ENCODE peak calls at places on chromosomes 5 and 9, in nine cellular contexts. X is RWPE2, H is heart right ventricle, K is astrocyte of the cerebellum, Y is prostate gland, B is transverse colon, F is endothelial cell of umbilical vein, Z is tibial artery, N is adrenal gland. T is an unnamed sample.

GRCh38 chr5:174793684-174794328 is 69.4 kb downstream of the MSX2 start:
- DNase-seq in X (no peak), H (peak; percentile 34), K (peak; percentile 39), Y (peak; percentile 35), B (peak; percentile 33), F (peak; percentile 4), Z (peak; percentile 51), N (peak; percentile 64), T (peak; percentile 67)

GRCh38 chr9:98010450-98010849 is 27.3 kb downstream of the ANP32B start:
- DNase-seq in X (no peak), H (no peak), K (no peak), Y (no peak), B (peak; percentile 51), F (peak; percentile 82), Z (no peak), N (no peak), T (peak; percentile 88)

GRCh38 chr5:176870110-176870591 is 29.0 kb downstream of the HK3 start:
- DNase-seq in X (no peak), H (peak; percentile 14), K (peak; percentile 2), Y (no peak), B (peak; percentile 12), F (peak; percentile 36), Z (no peak), N (peak; percentile 82), T (peak; percentile 48)

GRCh38 chr9:119221281-119221680 is 148.0 kb downstream of the BRINP1 start:
- DNase-seq in X (no peak), H (no peak), K (no peak), Y (no peak), B (no peak), F (no peak), Z (no peak), N (no peak), T (no peak)

GRCh38 chr5:133425183-133425582 is 187.2 kb downstream of the FSTL4 start:
- DNase-seq in X (no peak), H (no peak), K (no peak), Y (no peak), B (no peak), F (no peak), Z (no peak), N (no peak), T (no peak)

GRCh38 chr5:134906811-134907210 is 1.9 kb downstream of the PCBD2 start:
- DNase-seq in X (no peak), H (no peak), K (no peak), Y (no peak), B (no peak), F (no peak), Z (no peak), N (no peak), T (no peak)

GRCh38 chr9:85212209-85212608 is 529.5 kb downstream of the AGTPBP1 start:
- DNase-seq in X (no peak), H (no peak), K (peak; percentile 34), Y (no peak), B (no peak), F (peak; percentile 68), Z (no peak), N (no peak), T (peak; percentile 5)

GRCh38 chr5:150567031-150567680 is 59.2 kb downstream of the NDST1 start:
- DNase-seq in X (no peak), H (no peak), K (peak; percentile 75), Y (no peak), B (no peak), F (no peak), Z (no peak), N (no peak), T (peak; percentile 96)

GRCh38 chr9:114366334-114367128 is 21.3 kb downstream of the AKNA start:
- DNase-seq in X (no peak), H (no peak), K (peak; percentile 80), Y (no peak), B (peak; percentile 47), F (no peak), Z (no peak), N (no peak), T (peak; percentile 94)

GRCh38 chr5:160439205-160439600 is 17.5 kb downstream of the PTTG1 start:
- DNase-seq in X (no peak), H (peak; percentile 87), K (peak; percentile 47), Y (peak; percentile 71), B (peak; percentile 94), F (peak; percentile 91), Z (peak; percentile 85), N (peak; percentile 92), T (peak; percentile 83)

GRCh38 chr9:87801013-87801412 is 75.1 kb downstream of the CTSL start:
- DNase-seq in X (no peak), H (no peak), K (no peak), Y (no peak), B (no peak), F (no peak), Z (no peak), N (no peak), T (no peak)

GRCh38 chr5:40841068-40841805 is at the start of gene CARD6:
- DNase-seq in X (no peak), H (no peak), K (no peak), Y (no peak), B (no peak), F (peak; percentile 89), Z (no peak), N (peak; percentile 31), T (peak; percentile 76)

GRCh38 chr9:71097696-71098095 is 23.7 kb downstream of the TRPM3 start:
- DNase-seq in X (no peak), H (no peak), K (no peak), Y (no peak), B (no peak), F (no peak), Z (no peak), N (no peak), T (no peak)

GRCh38 chr5:149356391-149356790 is 1.5 kb upstream of the PCYOX1L start:
- DNase-seq in X (no peak), H (no peak), K (no peak), Y (no peak), B (no peak), F (no peak), Z (no peak), N (no peak), T (no peak)

GRCh38 chr5:74516217-74516636 is 124.3 kb downstream of the ENC1 start:
- DNase-seq in X (no peak), H (peak; percentile 40), K (no peak), Y (no peak), B (no peak), F (no peak), Z (no peak), N (no peak), T (peak; percentile 30)

GRCh38 chr9:81626511-81626910 is 62.8 kb downstream of the TLE1 start:
- DNase-seq in X (peak; percentile 81), H (no peak), K (no peak), Y (no peak), B (no peak), F (no peak), Z (no peak), N (no peak), T (peak; percentile 44)

GRCh38 chr5:43041669-43042175 is 1.6 kb upstream of the ANXA2R start:
- DNase-seq in X (no peak), H (peak; percentile 69), K (no peak), Y (peak; percentile 67), B (peak; percentile 63), F (peak; percentile 89), Z (peak; percentile 60), N (peak; percentile 71), T (peak; percentile 96)

GRCh38 chr9:16825364-16825763 is 45.1 kb downstream of the BNC2 start:
- DNase-seq in X (no peak), H (no peak), K (no peak), Y (no peak), B (no peak), F (no peak), Z (no peak), N (no peak), T (peak; percentile 55)

GRCh38 chr5:174581483-174581882 is 142.9 kb upstream of the MSX2 start:
- DNase-seq in X (no peak), H (no peak), K (no peak), Y (no peak), B (no peak), F (no peak), Z (no peak), N (peak; percentile 27), T (peak; percentile 28)

GRCh38 chr5:157860898-157861894 is 2.3 kb upstream of the CLINT1 start:
- DNase-seq in X (no peak), H (no peak), K (no peak), Y (no peak), B (peak; percentile 61), F (no peak), Z (no peak), N (no peak), T (no peak)

GRCh38 chr5:157859227-157859575 is 256 bp upstream of the CLINT1 start:
- DNase-seq in X (no peak), H (no peak), K (no peak), Y (no peak), B (no peak), F (no peak), Z (no peak), N (no peak), T (no peak)

GRCh38 chr5:157865844-157866243 is 6.9 kb upstream of the CLINT1 start:
- DNase-seq in X (no peak), H (no peak), K (no peak), Y (no peak), B (no peak), F (no peak), Z (no peak), N (no peak), T (no peak)

GRCh38 chr5:157864067-157864466 is 5.1 kb upstream of the CLINT1 start:
- DNase-seq in X (no peak), H (no peak), K (no peak), Y (no peak), B (no peak), F (no peak), Z (no peak), N (no peak), T (no peak)

GRCh38 chr5:157862183-157862851 is 3.4 kb upstream of the CLINT1 start:
- DNase-seq in X (no peak), H (no peak), K (no peak), Y (no peak), B (no peak), F (no peak), Z (no peak), N (no peak), T (no peak)
- H3K4me3 ChIP-seq in X (no peak overlapping the region), H (no peak overlapping the region), K (no peak overlapping the region), Y (no peak overlapping the region), B (no peak overlapping the region), F (no peak overlapping the region), Z (no peak overlapping the region), N (no peak overlapping the region), T (no peak overlapping the region)

GRCh38 chr9:23088932-23089364 is 642.3 kb downstream of the DMRTA1 start:
- DNase-seq in X (no peak), H (no peak), K (no peak), Y (peak; percentile 6), B (no peak), F (peak; percentile 26), Z (no peak), N (no peak), T (no peak)
- TF ChIP-seq CTCF in X (peak; percentile 11), H (no peak), K (no peak), Y (peak; percentile 14), B (no peak), F (no peak), Z (no peak), N (no peak), T (no peak)

GRCh38 chr5:37804401-37804800 is 35.4 kb downstream of the GDNF start:
- DNase-seq in X (no peak), H (no peak), K (no peak), Y (no peak), B (no peak), F (no peak), Z (no peak), N (no peak), T (no peak)
- H3K4me3 ChIP-seq in X (no peak overlapping the region), H (no peak overlapping the region), K (no peak overlapping the region), Y (no peak overlapping the region), B (no peak overlapping the region), F (no peak overlapping the region), Z (no peak overlapping the region), N (no peak overlapping the region), T (no peak overlapping the region)

GRCh38 chr9:77402286-77402685 is 225.0 kb downstream of the VPS13A start:
- DNase-seq in X (no peak), H (no peak), K (no peak), Y (no peak), B (no peak), F (no peak), Z (no peak), N (no peak), T (peak; percentile 55)
- TF ChIP-seq CTCF in X (no peak), H (no peak), K (no peak), Y (no peak), B (no peak), F (no peak), Z (no peak), N (no peak), T (no peak)

T was measured in choroid plexus epithelial cell.